ENCODE peak calls at places on chromosomes 7 and 10, in ten cellular contexts. One of them, this sample, is unnamed.

GRCh38 chr10:69955211-69955805 is 97.3 kb upstream of the MACROH2A2 start:
- DNase-seq in cardiac fibroblast: no peak
- DNase-seq in activated CD8-positive, alpha-beta T cell treated with anti-CD3 and anti-CD28 coated beads, Interleukin-2, amount 10 ng/mL, durations not matched to agents 7 days and 5 days: no peak
- DNase-seq in esophagus squamous epithelium: no peak
- DNase-seq in neuronal stem cell: no peak
- DNase-seq in neural crest cell: no peak
- DNase-seq in stimulated activated CD8-positive, alpha-beta memory T cell treated with anti-CD3 and anti-CD28 coated beads, Interleukin-15, amount 100 ng/mL, for 1 hour: no peak
- DNase-seq in ecto neural progenitor cell: no peak
- DNase-seq in nephron progenitor cell: no peak
- DNase-seq in activated CD8-positive, alpha-beta memory T cell treated with anti-CD3 and anti-CD28 coated beads for 1 hour: no peak
- DNase-seq in this sample: peak

GRCh38 chr7:84264341-84264740 is 69.8 kb upstream of the SEMA3A start:
- DNase-seq in nephron progenitor cell: no peak
- DNase-seq in cardiac fibroblast: no peak
- DNase-seq in activated CD8-positive, alpha-beta memory T cell treated with anti-CD3 and anti-CD28 coated beads for 1 hour: no peak
- DNase-seq in activated CD8-positive, alpha-beta T cell treated with anti-CD3 and anti-CD28 coated beads, Interleukin-2, amount 10 ng/mL, durations not matched to agents 7 days and 5 days: no peak
- DNase-seq in stimulated activated CD8-positive, alpha-beta memory T cell treated with anti-CD3 and anti-CD28 coated beads, Interleukin-15, amount 100 ng/mL, for 1 hour: no peak
- DNase-seq in neuronal stem cell: no peak
- DNase-seq in esophagus squamous epithelium: no peak
- DNase-seq in ecto neural progenitor cell: no peak
- DNase-seq in neural crest cell: no peak
- DNase-seq in this sample: no peak

GRCh38 chr10:133314911-133315310 is 6.2 kb downstream of the ZNF511 start:
- DNase-seq in ecto neural progenitor cell: no peak
- DNase-seq in neural crest cell: no peak
- DNase-seq in stimulated activated CD8-positive, alpha-beta memory T cell treated with anti-CD3 and anti-CD28 coated beads, Interleukin-15, amount 100 ng/mL, for 1 hour: no peak
- DNase-seq in nephron progenitor cell: no peak
- DNase-seq in neuronal stem cell: no peak
- DNase-seq in cardiac fibroblast: no peak
- DNase-seq in activated CD8-positive, alpha-beta T cell treated with anti-CD3 and anti-CD28 coated beads, Interleukin-2, amount 10 ng/mL, durations not matched to agents 7 days and 5 days: no peak
- DNase-seq in activated CD8-positive, alpha-beta memory T cell treated with anti-CD3 and anti-CD28 coated beads for 1 hour: no peak
- DNase-seq in esophagus squamous epithelium: no peak
- DNase-seq in this sample: no peak

GRCh38 chr10:131703527-131703926 is 197.3 kb upstream of the PPP2R2D start:
- DNase-seq in cardiac fibroblast: no peak
- DNase-seq in nephron progenitor cell: no peak
- DNase-seq in activated CD8-positive, alpha-beta T cell treated with anti-CD3 and anti-CD28 coated beads, Interleukin-2, amount 10 ng/mL, durations not matched to agents 7 days and 5 days: no peak
- DNase-seq in esophagus squamous epithelium: no peak
- DNase-seq in stimulated activated CD8-positive, alpha-beta memory T cell treated with anti-CD3 and anti-CD28 coated beads, Interleukin-15, amount 100 ng/mL, for 1 hour: no peak
- DNase-seq in neural crest cell: no peak
- DNase-seq in ecto neural progenitor cell: peak
- DNase-seq in activated CD8-positive, alpha-beta memory T cell treated with anti-CD3 and anti-CD28 coated beads for 1 hour: no peak
- DNase-seq in neuronal stem cell: no peak
- DNase-seq in this sample: no peak

GRCh38 chr10:69968830-69969229 is 83.8 kb upstream of the MACROH2A2 start:
- DNase-seq in stimulated activated CD8-positive, alpha-beta memory T cell treated with anti-CD3 and anti-CD28 coated beads, Interleukin-15, amount 100 ng/mL, for 1 hour: no peak
- DNase-seq in ecto neural progenitor cell: no peak
- DNase-seq in esophagus squamous epithelium: no peak
- DNase-seq in cardiac fibroblast: no peak
- DNase-seq in activated CD8-positive, alpha-beta T cell treated with anti-CD3 and anti-CD28 coated beads, Interleukin-2, amount 10 ng/mL, durations not matched to agents 7 days and 5 days: no peak
- DNase-seq in activated CD8-positive, alpha-beta memory T cell treated with anti-CD3 and anti-CD28 coated beads for 1 hour: no peak
- DNase-seq in neuronal stem cell: no peak
- DNase-seq in nephron progenitor cell: no peak
- DNase-seq in neural crest cell: no peak
- DNase-seq in this sample: peak

GRCh38 chr7:22677680-22678079 is 49.3 kb upstream of the IL6 start:
- DNase-seq in stimulated activated CD8-positive, alpha-beta memory T cell treated with anti-CD3 and anti-CD28 coated beads, Interleukin-15, amount 100 ng/mL, for 1 hour: no peak
- DNase-seq in ecto neural progenitor cell: no peak
- DNase-seq in neural crest cell: no peak
- DNase-seq in activated CD8-positive, alpha-beta T cell treated with anti-CD3 and anti-CD28 coated beads, Interleukin-2, amount 10 ng/mL, durations not matched to agents 7 days and 5 days: peak
- DNase-seq in esophagus squamous epithelium: no peak
- DNase-seq in activated CD8-positive, alpha-beta memory T cell treated with anti-CD3 and anti-CD28 coated beads for 1 hour: no peak
- DNase-seq in neuronal stem cell: no peak
- DNase-seq in nephron progenitor cell: no peak
- DNase-seq in cardiac fibroblast: no peak
- DNase-seq in this sample: no peak

GRCh38 chr10:6416892-6417512 is 163.1 kb downstream of the PRKCQ start:
- DNase-seq in cardiac fibroblast: peak
- DNase-seq in activated CD8-positive, alpha-beta T cell treated with anti-CD3 and anti-CD28 coated beads, Interleukin-2, amount 10 ng/mL, durations not matched to agents 7 days and 5 days: no peak
- DNase-seq in neural crest cell: peak
- DNase-seq in esophagus squamous epithelium: no peak
- DNase-seq in stimulated activated CD8-positive, alpha-beta memory T cell treated with anti-CD3 and anti-CD28 coated beads, Interleukin-15, amount 100 ng/mL, for 1 hour: no peak
- DNase-seq in neuronal stem cell: peak
- DNase-seq in activated CD8-positive, alpha-beta memory T cell treated with anti-CD3 and anti-CD28 coated beads for 1 hour: no peak
- DNase-seq in ecto neural progenitor cell: no peak
- DNase-seq in nephron progenitor cell: peak
- DNase-seq in this sample: peak

GRCh38 chr7:97512441-97513207 is 219.3 kb upstream of the TAC1 start:
- DNase-seq in nephron progenitor cell: no peak
- DNase-seq in neuronal stem cell: no peak
- DNase-seq in ecto neural progenitor cell: no peak
- DNase-seq in esophagus squamous epithelium: no peak
- DNase-seq in cardiac fibroblast: no peak
- DNase-seq in stimulated activated CD8-positive, alpha-beta memory T cell treated with anti-CD3 and anti-CD28 coated beads, Interleukin-15, amount 100 ng/mL, for 1 hour: no peak
- DNase-seq in activated CD8-positive, alpha-beta memory T cell treated with anti-CD3 and anti-CD28 coated beads for 1 hour: no peak
- DNase-seq in neural crest cell: no peak
- DNase-seq in activated CD8-positive, alpha-beta T cell treated with anti-CD3 and anti-CD28 coated beads, Interleukin-2, amount 10 ng/mL, durations not matched to agents 7 days and 5 days: no peak
- DNase-seq in this sample: no peak

GRCh38 chr7:93133020-93133419 is 15.2 kb downstream of the SAMD9L start:
- DNase-seq in activated CD8-positive, alpha-beta memory T cell treated with anti-CD3 and anti-CD28 coated beads for 1 hour: no peak
- DNase-seq in nephron progenitor cell: no peak
- DNase-seq in cardiac fibroblast: no peak
- DNase-seq in stimulated activated CD8-positive, alpha-beta memory T cell treated with anti-CD3 and anti-CD28 coated beads, Interleukin-15, amount 100 ng/mL, for 1 hour: no peak
- DNase-seq in neuronal stem cell: no peak
- DNase-seq in ecto neural progenitor cell: no peak
- DNase-seq in esophagus squamous epithelium: no peak
- DNase-seq in neural crest cell: no peak
- DNase-seq in activated CD8-positive, alpha-beta T cell treated with anti-CD3 and anti-CD28 coated beads, Interleukin-2, amount 10 ng/mL, durations not matched to agents 7 days and 5 days: no peak
- DNase-seq in this sample: no peak

This sample was measured in GM23338.